ENCODE peak calls at places on chromosomes 5 and 9, in seven cellular contexts. B is brain microvascular endothelial cell, G is AG04450, W is cardiac muscle cell, C is GM12864, K is tibial artery, A is mucosa of descending colon. S is an unnamed sample.

GRCh38 chr5:121086671-121087070 is 622.6 kb downstream of the PRR16 start:
- DNase-seq in G (no peak), A (no peak), K (no peak), C (no peak), B (no peak), W (no peak), S (no peak)

GRCh38 chr5:168106008-168106761 is 185.3 kb upstream of the WWC1 start:
- DNase-seq in K (no peak), G (no peak), B (no peak), C (no peak), A (no peak), W (no peak), S (no peak)

GRCh38 chr5:154138701-154139100 is 51.8 kb upstream of the GALNT10 start:
- DNase-seq in G (no peak), K (no peak), B (no peak), C (no peak), A (no peak), W (no peak), S (no peak)

GRCh38 chr5:159548517-159548916 is 218.2 kb upstream of the IL12B start:
- DNase-seq in B (no peak), K (no peak), C (no peak), G (no peak), W (no peak), A (no peak), S (no peak)

GRCh38 chr5:140632366-140633080 is 452 bp downstream of the CD14 start:
- DNase-seq in G (no peak), K (peak; percentile 84), C (no peak), B (peak; percentile 63), W (no peak), A (peak; percentile 77), S (peak; percentile 40)

GRCh38 chr9:124149992-124150391 is 107.8 kb upstream of the NEK6 start:
- DNase-seq in C (no peak), B (no peak), G (no peak), A (no peak), W (peak; percentile 58), K (no peak), S (no peak)

GRCh38 chr5:55601209-55601618 is 66.5 kb upstream of the PLPP1 start:
- DNase-seq in C (no peak), W (peak; percentile 32), A (peak; percentile 70), B (peak; percentile 81), G (no peak), K (peak; percentile 95), S (no peak)

GRCh38 chr5:175422058-175422457 is 21.9 kb downstream of the DRD1 start:
- DNase-seq in C (no peak), A (no peak), W (no peak), B (no peak), K (no peak), G (no peak), S (no peak)

GRCh38 chr9:123742009-123742767 is 187.7 kb downstream of the DENND1A start:
- DNase-seq in A (no peak), W (peak; percentile 38), G (no peak), K (peak; percentile 65), B (no peak), C (no peak), S (no peak)

GRCh38 chr9:69173891-69174644 is at the start of gene TJP2:
- DNase-seq in A (peak; percentile 56), B (peak; percentile 40), W (peak; percentile 83), C (no peak), K (peak; percentile 86), G (no peak), S (peak; percentile 80)

GRCh38 chr5:135061001-135061400 is 27.0 kb upstream of the PITX1 start:
- DNase-seq in A (no peak), K (no peak), B (no peak), C (no peak), G (no peak), W (no peak), S (no peak)

GRCh38 chr9:134652291-134653225 is 11.0 kb downstream of the COL5A1 start:
- DNase-seq in B (no peak), W (no peak), G (no peak), K (peak; percentile 66), A (no peak), C (no peak), S (no peak)

GRCh38 chr9:2158111-2158610 is 143.0 kb downstream of the SMARCA2 start:
- DNase-seq in B (peak; percentile 52), G (no peak), W (peak; percentile 6), C (peak; percentile 59), A (peak; percentile 39), K (no peak), S (peak; percentile 25)

GRCh38 chr5:173515526-173515925 is 100.9 kb downstream of the BOD1 start:
- DNase-seq in A (no peak), C (no peak), B (no peak), K (no peak), G (peak; percentile 50), W (no peak), S (no peak)

GRCh38 chr9:38084556-38084880 is 15.5 kb upstream of the SHB start:
- DNase-seq in G (no peak), B (no peak), A (no peak), K (no peak), W (no peak), C (no peak), S (no peak)

GRCh38 chr9:91074866-91075265 is 273.2 kb downstream of the SYK start:
- DNase-seq in G (no peak), B (peak; percentile 55), A (no peak), W (no peak), K (no peak), C (no peak), S (no peak)

GRCh38 chr9:135797507-135798302 is 95.7 kb downstream of the KCNT1 start:
- DNase-seq in B (peak; percentile 23), G (no peak), C (no peak), A (peak; percentile 38), W (peak; percentile 58), K (peak; percentile 72), S (peak; percentile 74)

GRCh38 chr5:153965102-153965645 is 73.5 kb downstream of the FAM114A2 start:
- DNase-seq in C (no peak), B (peak; percentile 18), K (no peak), G (peak; percentile 21), W (peak; percentile 72), A (peak; percentile 31), S (peak; percentile 82)

GRCh38 chr5:31232273-31232888 is 38.9 kb downstream of the CDH6 start:
- DNase-seq in G (peak; percentile 33), W (peak; percentile 78), B (peak; percentile 63), A (no peak), K (no peak), C (no peak), S (peak; percentile 31)

GRCh38 chr9:6428940-6429889 is 16.2 kb downstream of the UHRF2 start:
- DNase-seq in B (no peak), K (no peak), A (no peak), G (no peak), W (no peak), C (no peak), S (no peak)

GRCh38 chr9:89442501-89442978 is 55.4 kb downstream of the SEMA4D start:
- DNase-seq in G (no peak), B (peak; percentile 21), W (no peak), K (no peak), C (no peak), A (no peak), S (peak; percentile 66)

GRCh38 chr5:45695011-45695667 is 1.0 kb downstream of the HCN1 start:
- DNase-seq in B (no peak), A (peak; percentile 19), G (no peak), K (no peak), C (no peak), W (peak; percentile 63), S (no peak)

GRCh38 chr5:45697211-45697610 is 1.0 kb upstream of the HCN1 start:
- DNase-seq in W (no peak), B (no peak), G (no peak), C (no peak), K (no peak), A (no peak), S (no peak)

GRCh38 chr5:45695680-45696093 is 493 bp downstream of the HCN1 start:
- DNase-seq in W (peak; percentile 34), G (no peak), K (no peak), C (no peak), A (no peak), B (no peak), S (no peak)

GRCh38 chr5:45694255-45694834 is 1.8 kb downstream of the HCN1 start:
- DNase-seq in C (no peak), A (no peak), W (peak; percentile 75), G (no peak), K (no peak), B (no peak), S (no peak)

GRCh38 chr5:45696206-45696836 is at the start of gene HCN1:
- DNase-seq in G (no peak), K (peak; percentile 76), B (peak; percentile 37), A (peak; percentile 86), W (peak; percentile 96), C (no peak), S (peak; percentile 30)
- TF ChIP-seq CTCF in G (peak; percentile 53), K (peak; percentile 56), B (peak; percentile 79), A (peak; percentile 38), W (peak; percentile 66), C (no peak), S (peak; percentile 39)

GRCh38 chr5:84249918-84250635 is 134.6 kb downstream of the EDIL3 start:
- DNase-seq in A (no peak), B (peak; percentile 90), K (no peak), C (no peak), W (no peak), G (peak; percentile 48), S (no peak)
- TF ChIP-seq CTCF in A (no peak), B (peak; percentile 11), K (no peak), C (no peak), W (no peak), G (no peak), S (no peak)

DNA sequence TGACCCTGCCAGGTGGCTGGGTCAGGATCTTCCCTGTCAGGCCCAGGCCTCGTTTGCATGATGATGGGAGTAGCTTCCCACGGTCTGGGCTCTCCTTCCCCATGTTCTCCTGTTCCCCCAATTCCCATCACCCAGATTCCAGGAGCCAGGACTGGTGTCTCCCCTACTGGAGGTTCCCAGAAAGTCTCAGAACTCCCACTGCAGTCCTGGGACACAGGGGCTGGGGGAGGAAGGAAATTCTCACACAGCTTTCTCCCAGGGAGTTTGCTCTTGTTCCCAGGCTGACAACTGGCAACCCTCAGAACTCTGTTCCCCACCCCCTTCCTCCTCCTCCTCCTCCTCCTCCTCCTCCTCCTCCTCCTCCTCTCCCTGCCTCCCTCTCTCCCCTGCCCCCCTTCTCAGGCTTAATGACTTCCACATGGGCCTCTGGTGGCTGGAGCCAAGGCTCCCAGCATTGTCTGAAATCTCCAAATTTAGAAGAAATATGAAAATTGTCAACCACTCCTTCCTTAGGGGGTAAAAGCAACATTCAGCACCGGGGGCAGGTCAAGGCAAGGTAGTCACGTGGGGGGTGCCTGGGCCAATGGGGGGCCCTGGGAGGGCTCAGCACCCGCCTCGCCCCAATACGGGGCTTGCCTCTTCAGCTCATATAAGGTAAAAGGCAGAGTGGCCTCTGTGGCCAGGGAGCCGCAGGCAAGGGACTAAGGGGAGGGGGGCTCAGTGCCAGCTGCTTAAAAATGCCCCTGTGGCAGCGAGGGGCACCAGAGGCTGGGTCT is 27.3 kb upstream of the IL17B start:
- DNase-seq in W (no peak), G (peak; percentile 88), A (peak; percentile 66), C (no peak), K (peak; percentile 98), B (peak; percentile 90), S (no peak)
- TF ChIP-seq CTCF in W (peak; percentile 7), G (peak; percentile 34), A (no peak), C (no peak), K (no peak), B (peak; percentile 40), S (no peak)

DNA sequence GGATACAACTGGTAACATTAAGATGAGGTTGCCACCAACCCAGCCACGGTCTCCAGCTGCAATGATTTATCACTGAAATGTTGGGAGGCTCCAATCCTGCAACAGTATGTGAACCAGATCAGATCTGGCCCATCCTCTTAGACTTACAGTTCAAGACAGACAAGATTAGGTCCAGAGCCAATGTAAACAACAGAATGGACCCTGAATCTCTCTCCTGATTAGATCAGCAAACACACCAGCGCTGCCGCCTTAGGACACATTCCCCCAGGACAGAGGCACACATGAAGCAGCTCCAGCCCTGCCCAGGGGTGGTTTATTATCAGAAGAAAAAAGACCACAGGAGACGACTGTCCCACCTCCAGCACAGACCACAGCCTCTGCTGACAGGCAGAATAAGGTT is 82.1 kb downstream of the SLIT3 start:
- DNase-seq in A (no peak), K (no peak), B (no peak), C (no peak), W (no peak), G (no peak), S (no peak)
- TF ChIP-seq CTCF in A (no peak), K (no peak), B (no peak), C (no peak), W (no peak), G (no peak), S (no peak)